ENCODE peak calls at places on chromosomes 2 and 18, in six cellular contexts. J is GM12865; Y is left ventricle myocardium inferior; V is CD4-positive, alpha-beta T cell; M is endodermal cell; X is pancreas. T is an unnamed sample.

GRCh38 chr18:998976-999375 is 94.3 kb downstream of the ADCYAP1 start:
- DNase-seq in J (no peak), Y (no peak), V (no peak), M (no peak), X (no peak), T (no peak)

GRCh38 chr18:54712315-54712714 is 116.0 kb upstream of the RAB27B start:
- DNase-seq in J (no peak), Y (no peak), V (no peak), M (no peak), X (no peak), T (no peak)

GRCh38 chr2:165637396-165637795 is 156.7 kb downstream of the GALNT3 start:
- DNase-seq in J (no peak), Y (no peak), V (no peak), M (no peak), X (no peak), T (no peak)

GRCh38 chr2:96927420-96928171 is 57.7 kb upstream of the SEMA4C start:
- DNase-seq in J (no peak), Y (peak; percentile 52), V (no peak), M (no peak), X (no peak), T (no peak)

GRCh38 chr2:28956890-28957289 is 24.2 kb upstream of the TOGARAM2 start:
- DNase-seq in J (no peak), Y (no peak), V (peak; percentile 10), M (peak; percentile 71), X (no peak), T (no peak)

GRCh38 chr2:207394812-207395534 is 134.8 kb upstream of the CREB1 start:
- DNase-seq in J (no peak), Y (no peak), V (no peak), M (no peak), X (no peak), T (no peak)

GRCh38 chr2:219252900-219253752 is at the start of gene TUBA4B:
- DNase-seq in J (peak; percentile 74), Y (no peak), V (no peak), M (peak; percentile 88), X (no peak), T (no peak)

GRCh38 chr2:9593936-9594335 is 36.9 kb downstream of the YWHAQ start:
- DNase-seq in J (peak; percentile 13), Y (no peak), V (no peak), M (no peak), X (no peak), T (no peak)

GRCh38 chr2:24238158-24238557 is 63.3 kb downstream of the FAM228A start:
- DNase-seq in J (no peak), Y (no peak), V (no peak), M (no peak), X (no peak), T (no peak)

GRCh38 chr18:5890606-5891360 is 4.5 kb downstream of the TMEM200C start:
- DNase-seq in J (peak; percentile 65), Y (peak; percentile 29), V (no peak), M (peak; percentile 87), X (peak; percentile 82), T (peak; percentile 48)

GRCh38 chr2:100757621-100758394 is 62.1 kb upstream of the NPAS2 start:
- DNase-seq in J (no peak), Y (no peak), V (no peak), M (no peak), X (no peak), T (no peak)

GRCh38 chr2:224518806-224519580 is 66.2 kb downstream of the CUL3 start:
- DNase-seq in J (peak; percentile 32), Y (no peak), V (no peak), M (no peak), X (no peak), T (no peak)

GRCh38 chr2:240584486-240585031 is 2.0 kb upstream of the CAPN10 start:
- DNase-seq in J (peak; percentile 98), Y (peak; percentile 7), V (no peak), M (peak; percentile 62), X (no peak), T (no peak)

GRCh38 chr2:189763908-189764661 is 1.5 kb upstream of the OSGEPL1 start:
- DNase-seq in J (peak; percentile 5), Y (no peak), V (no peak), M (no peak), X (no peak), T (no peak)

GRCh38 chr2:39902103-39902502 is 123.0 kb upstream of the THUMPD2 start:
- DNase-seq in J (no peak), Y (no peak), V (no peak), M (no peak), X (no peak), T (no peak)

GRCh38 chr18:46220116-46220515 is 115.9 kb downstream of the HAUS1 start:
- DNase-seq in J (no peak), Y (no peak), V (no peak), M (no peak), X (no peak), T (no peak)

GRCh38 chr2:233041722-233042323 is 9.4 kb downstream of the NEU2 start:
- DNase-seq in J (no peak), Y (no peak), V (no peak), M (peak; percentile 10), X (no peak), T (no peak)

GRCh38 chr2:65413106-65413505 is 19.3 kb downstream of the SPRED2 start:
- DNase-seq in J (no peak), Y (no peak), V (no peak), M (no peak), X (no peak), T (no peak)

GRCh38 chr2:109612991-109613921 is 510 bp downstream of the SEPTIN10 start:
- DNase-seq in J (peak; percentile 60), Y (peak; percentile 74), V (no peak), M (peak; percentile 66), X (no peak), T (no peak)

GRCh38 chr2:235471186-235471747 is 22.6 kb upstream of the AGAP1 start:
- DNase-seq in J (no peak), Y (no peak), V (no peak), M (peak; percentile 27), X (no peak), T (no peak)

GRCh38 chr2:199457147-199458016 is at the start of gene SATB2:
- DNase-seq in J (peak; percentile 40), Y (no peak), V (no peak), M (peak; percentile 85), X (peak; percentile 70), T (no peak)

GRCh38 chr18:58808349-58808748 is 56.3 kb upstream of the ZNF532 start:
- DNase-seq in J (no peak), Y (no peak), V (no peak), M (peak; percentile 80), X (no peak), T (no peak)

GRCh38 chr2:188512456-188512855 is 220.8 kb downstream of the GULP1 start:
- DNase-seq in J (peak; percentile 15), Y (no peak), V (no peak), M (no peak), X (no peak), T (no peak)

GRCh38 chr2:12451726-12452125 is 265.0 kb upstream of the TRIB2 start:
- DNase-seq in J (peak; percentile 18), Y (no peak), V (no peak), M (no peak), X (no peak), T (no peak)

GRCh38 chr2:240433973-240434727 is 1.3 kb upstream of the GPC1 start:
- DNase-seq in J (no peak), Y (peak; percentile 16), V (no peak), M (no peak), X (peak; percentile 74), T (no peak)

GRCh38 chr2:84546551-84546950 is 30.3 kb downstream of the DNAH6 start:
- DNase-seq in J (no peak), Y (no peak), V (no peak), M (no peak), X (no peak), T (no peak)

GRCh38 chr2:57497489-57498096 is 549.0 kb upstream of the VRK2 start:
- DNase-seq in J (peak; percentile 57), Y (no peak), V (no peak), M (peak; percentile 80), X (no peak), T (no peak)

GRCh38 chr2:18626256-18626668 is 36.9 kb upstream of the NT5C1B start:
- DNase-seq in J (no peak), Y (no peak), V (no peak), M (no peak), X (no peak), T (no peak)

GRCh38 chr2:217909156-217909820 is 93.5 kb downstream of the TNS1 start:
- DNase-seq in J (peak; percentile 6), Y (no peak), V (no peak), M (peak; percentile 60), X (no peak), T (no peak)
- TF ChIP-seq CTCF in J (no peak), Y (no peak), V (no peak), M (peak; percentile 28), X (no peak), T (no peak)

DNA sequence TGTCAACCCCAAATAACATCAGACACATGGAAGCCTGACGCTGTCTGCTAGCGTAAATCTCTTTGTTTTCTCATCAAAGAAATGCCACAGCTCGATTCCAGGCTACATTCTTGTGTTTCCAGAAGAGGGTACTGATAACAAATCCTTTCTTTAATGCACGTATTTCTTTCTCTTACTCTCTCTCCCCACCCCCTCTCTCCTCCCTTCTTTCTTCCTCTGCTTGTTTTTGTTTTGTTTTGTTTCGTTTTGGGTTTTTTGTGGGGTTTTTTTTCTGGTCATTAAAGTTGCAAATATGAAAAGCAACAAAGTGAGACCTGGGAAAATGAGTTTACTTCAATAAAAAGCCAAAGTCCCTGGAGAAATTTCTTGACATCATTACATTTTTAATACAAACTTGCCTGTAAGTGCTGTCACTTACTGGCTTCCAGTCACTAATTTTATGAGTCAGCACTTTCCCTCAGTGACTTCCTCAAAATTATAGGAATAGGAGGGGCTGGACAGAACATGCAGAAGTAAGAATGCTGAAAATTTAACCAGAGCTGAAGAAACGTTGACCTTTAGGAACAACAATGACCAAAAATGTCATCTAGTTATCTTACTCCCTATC is 106.7 kb upstream of the NABP1 start:
- DNase-seq in J (peak; percentile 63), Y (no peak), V (no peak), M (no peak), X (no peak), T (no peak)
- TF ChIP-seq CTCF in J (no peak), Y (no peak), V (peak; percentile 62), M (peak; percentile 30), X (no peak), T (peak; percentile 22)

GRCh38 chr2:73987109-73987947 is 2.6 kb downstream of the TET3 start:
- DNase-seq in J (peak; percentile 69), Y (peak; percentile 46), V (peak; percentile 38), M (peak; percentile 61), X (no peak), T (no peak)
- TF ChIP-seq CTCF in J (peak; percentile 15), Y (peak; percentile 46), V (peak; percentile 16), M (peak; percentile 23), X (no peak), T (peak; percentile 7)

GRCh38 chr2:27652790-27653189 is 10.6 kb downstream of the SUPT7L start:
- DNase-seq in J (no peak), Y (no peak), V (no peak), M (no peak), X (no peak), T (no peak)
- TF ChIP-seq CTCF in J (no peak), Y (no peak), V (no peak), M (no peak), X (no peak), T (no peak)

T was measured in D721Med.